ENCODE peak calls at places on chromosomes 1 and 21, in ten cellular contexts. T, M, E, D, L, N, H, P, X and U are unnamed samples.

GRCh38 chr1:31785020-31785946 is 21.1 kb upstream of the ADGRB2 start:
- DNase-seq in T (peak), M (no peak), E (peak), D (no peak), L (no peak), N (no peak), H (no peak), P (peak), X (no peak), U (no peak)

GRCh38 chr1:25698252-25698651 is 81.7 kb downstream of the MAN1C1 start:
- DNase-seq in T (no peak), M (peak), E (no peak), D (no peak), L (no peak), N (no peak), H (no peak), P (no peak), X (no peak), U (no peak)

GRCh38 chr1:181296180-181296579 is 187.1 kb upstream of the CACNA1E start:
- DNase-seq in T (no peak), M (no peak), E (no peak), D (no peak), L (no peak), N (no peak), H (no peak), P (no peak), X (no peak), U (no peak)

GRCh38 chr21:43810505-43811261 is 21.3 kb downstream of the RRP1 start:
- DNase-seq in T (peak), M (peak), E (peak), D (peak), L (peak), N (peak), H (peak), P (peak), X (peak), U (no peak)

GRCh38 chr1:203291201-203292096 is 13.9 kb upstream of the BTG2 start:
- DNase-seq in T (no peak), M (no peak), E (no peak), D (no peak), L (no peak), N (no peak), H (no peak), P (no peak), X (no peak), U (no peak)

GRCh38 chr1:110176299-110176956 is 26.1 kb downstream of the SLC6A17 start:
- DNase-seq in T (peak), M (no peak), E (no peak), D (no peak), L (no peak), N (no peak), H (peak), P (no peak), X (peak), U (no peak)

GRCh38 chr1:24353292-24353891 is 34.2 kb downstream of the GRHL3 start:
- DNase-seq in T (no peak), M (no peak), E (no peak), D (no peak), L (no peak), N (no peak), H (no peak), P (no peak), X (no peak), U (no peak)

GRCh38 chr21:14900611-14901010 is 164.2 kb downstream of the NRIP1 start:
- DNase-seq in T (no peak), M (peak), E (no peak), D (no peak), L (no peak), N (peak), H (peak), P (no peak), X (no peak), U (no peak)

GRCh38 chr1:38923607-38924006 is 18.0 kb downstream of the RHBDL2 start:
- DNase-seq in T (no peak), M (no peak), E (no peak), D (no peak), L (no peak), N (peak), H (peak), P (no peak), X (no peak), U (no peak)

GRCh38 chr1:121546830-121547680 is 362.3 kb downstream of the SRGAP2C start:
- DNase-seq in T (no peak), M (no peak), E (no peak), D (no peak), L (no peak), N (peak), H (peak), P (no peak), X (no peak), U (no peak)

GRCh38 chr1:116018007-116018406 is 41.7 kb downstream of the SLC22A15 start:
- DNase-seq in T (no peak), M (no peak), E (no peak), D (no peak), L (no peak), N (no peak), H (no peak), P (no peak), X (no peak), U (no peak)

GRCh38 chr1:17466359-17466758 is 26.9 kb upstream of the RCC2 start:
- DNase-seq in T (no peak), M (no peak), E (no peak), D (no peak), L (no peak), N (no peak), H (no peak), P (no peak), X (no peak), U (no peak)

GRCh38 chr1:228778946-228779345 is 43.7 kb downstream of the RHOU start:
- DNase-seq in T (no peak), M (no peak), E (no peak), D (no peak), L (no peak), N (no peak), H (no peak), P (no peak), X (no peak), U (no peak)

GRCh38 chr1:181251001-181251712 is 162.7 kb downstream of the IER5 start:
- DNase-seq in T (no peak), M (peak), E (no peak), D (no peak), L (no peak), N (peak), H (peak), P (no peak), X (no peak), U (peak)

GRCh38 chr1:162855461-162856150 is 5.4 kb downstream of the CCDC190 start:
- DNase-seq in T (no peak), M (peak), E (no peak), D (no peak), L (no peak), N (peak), H (peak), P (no peak), X (no peak), U (no peak)

GRCh38 chr21:29436650-29437049 is 137.9 kb downstream of the BACH1 start:
- DNase-seq in T (no peak), M (no peak), E (no peak), D (no peak), L (no peak), N (no peak), H (no peak), P (no peak), X (no peak), U (no peak)

GRCh38 chr1:41503507-41504125 is 19.1 kb upstream of the EDN2 start:
- DNase-seq in T (no peak), M (no peak), E (no peak), D (no peak), L (no peak), N (no peak), H (no peak), P (no peak), X (no peak), U (no peak)

GRCh38 chr1:71303617-71304041 is 222.8 kb upstream of the ZRANB2 start:
- DNase-seq in T (no peak), M (no peak), E (no peak), D (no peak), L (no peak), N (peak), H (peak), P (no peak), X (no peak), U (no peak)

GRCh38 chr1:94072840-94073516 is 48.0 kb downstream of the ABCA4 start:
- DNase-seq in T (no peak), M (no peak), E (no peak), D (no peak), L (no peak), N (no peak), H (no peak), P (no peak), X (no peak), U (no peak)

GRCh38 chr1:167717351-167717750 is 4.4 kb upstream of the MPZL1 start:
- DNase-seq in T (no peak), M (no peak), E (no peak), D (no peak), L (no peak), N (no peak), H (no peak), P (no peak), X (no peak), U (no peak)

GRCh38 chr1:63601463-63601862 is 8.3 kb downstream of the PGM1 start:
- DNase-seq in T (no peak), M (no peak), E (no peak), D (no peak), L (no peak), N (no peak), H (no peak), P (no peak), X (no peak), U (no peak)

GRCh38 chr1:227094249-227094966 is 154.3 kb downstream of the COQ8A start:
- DNase-seq in T (no peak), M (no peak), E (no peak), D (no peak), L (no peak), N (peak), H (no peak), P (no peak), X (no peak), U (no peak)

GRCh38 chr1:56631901-56632300 is 13.2 kb upstream of the PRKAA2 start:
- DNase-seq in T (no peak), M (no peak), E (no peak), D (no peak), L (no peak), N (peak), H (no peak), P (no peak), X (no peak), U (no peak)

GRCh38 chr1:172818841-172819527 is 160.1 kb downstream of the FASLG start:
- DNase-seq in T (no peak), M (no peak), E (no peak), D (no peak), L (no peak), N (no peak), H (no peak), P (no peak), X (no peak), U (no peak)

GRCh38 chr1:169113613-169114119 is 7.2 kb downstream of the ATP1B1 start:
- DNase-seq in T (no peak), M (peak), E (no peak), D (no peak), L (peak), N (peak), H (peak), P (no peak), X (no peak), U (peak)
- H3K4me3 ChIP-seq in T (no peak), M (no peak), E (no peak), D (no peak), L (peak), N (peak), H (no peak), P (peak), X (peak), U (no peak)

GRCh38 chr1:211975152-211975941 is 60.0 kb downstream of the INTS7 start:
- DNase-seq in T (no peak), M (no peak), E (no peak), D (no peak), L (no peak), N (no peak), H (no peak), P (no peak), X (no peak), U (no peak)
- H3K4me3 ChIP-seq in T (no peak), M (no peak), E (no peak), D (no peak), L (no peak), N (no peak), H (no peak), P (no peak), X (no peak), U (no peak)

GRCh38 chr1:230770317-230770716 is 23.1 kb downstream of the CAPN9 start:
- DNase-seq in T (no peak), M (no peak), E (no peak), D (no peak), L (no peak), N (no peak), H (no peak), P (no peak), X (no peak), U (no peak)
- H3K4me3 ChIP-seq in T (no peak), M (no peak), E (no peak), D (no peak), L (no peak), N (no peak), H (no peak), P (no peak), X (no peak), U (no peak)

GRCh38 chr1:243547906-243548305 is 292.1 kb downstream of the SDCCAG8 start:
- DNase-seq in T (no peak), M (no peak), E (no peak), D (no peak), L (no peak), N (no peak), H (no peak), P (no peak), X (no peak), U (no peak)
- H3K4me3 ChIP-seq in T (no peak), M (no peak), E (no peak), D (no peak), L (no peak), N (no peak), H (no peak), P (no peak), X (no peak), U (no peak)

DNA sequence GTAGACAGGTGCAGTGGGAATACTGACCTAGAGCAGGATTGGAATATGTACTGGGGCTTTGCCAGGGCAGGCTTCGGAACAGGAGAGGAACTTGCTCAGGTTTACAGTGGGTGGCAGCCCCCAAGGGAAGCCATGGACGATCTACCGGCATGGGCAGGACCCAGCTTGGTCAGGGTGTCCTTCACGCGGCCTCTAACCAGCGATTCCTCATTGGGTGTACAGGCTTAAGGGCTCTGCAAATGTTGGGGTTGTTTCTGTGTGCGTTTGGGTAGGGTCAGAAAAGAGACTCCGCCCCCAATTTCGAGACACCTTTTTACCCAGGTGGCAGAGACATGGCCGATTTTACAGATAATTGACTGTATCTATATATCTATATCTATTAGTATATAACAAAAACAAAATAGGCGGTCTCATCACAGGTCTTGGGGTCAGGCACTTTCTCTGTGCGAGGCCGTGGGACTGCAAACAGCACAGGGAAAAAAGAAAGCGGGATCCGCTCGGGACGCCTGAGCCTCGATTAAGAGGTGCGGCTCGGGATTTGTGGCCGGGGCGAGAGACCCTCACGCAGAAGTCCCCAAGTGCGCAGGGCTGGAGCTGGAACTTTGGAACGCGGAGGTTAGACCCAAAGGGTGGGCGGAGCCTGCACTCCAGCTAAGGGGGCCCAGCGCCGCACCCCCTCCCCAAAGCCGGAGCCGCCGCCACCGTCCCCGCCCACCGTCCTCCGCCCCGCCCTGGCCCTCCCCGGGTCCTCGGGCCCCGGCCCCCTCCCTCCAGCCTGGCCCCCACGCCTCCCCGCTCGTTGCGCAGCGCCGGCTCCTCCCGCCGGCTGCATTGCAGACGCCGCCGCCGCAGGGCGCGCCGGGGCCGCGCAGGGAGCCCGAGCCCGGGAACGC is 67.5 kb upstream of the VAMP3 start:
- DNase-seq in T (peak), M (no peak), E (peak), D (no peak), L (no peak), N (no peak), H (no peak), P (no peak), X (peak), U (no peak)
- H3K4me3 ChIP-seq in T (peak), M (peak), E (peak), D (peak), L (peak), N (no peak), H (no peak), P (peak), X (peak), U (no peak)

GRCh38 chr1:67935560-67935959 is 102.3 kb upstream of the GNG12 start:
- DNase-seq in T (no peak), M (no peak), E (no peak), D (no peak), L (no peak), N (no peak), H (no peak), P (no peak), X (no peak), U (no peak)
- H3K4me3 ChIP-seq in T (no peak), M (no peak), E (no peak), D (no peak), L (no peak), N (no peak), H (no peak), P (no peak), X (no peak), U (no peak)

GRCh38 chr1:169586395-169587255 is at the start of gene F5:
- DNase-seq in T (peak), M (peak), E (peak), D (peak), L (peak), N (peak), H (peak), P (peak), X (peak), U (peak)

GRCh38 chr1:169586067-169586394 is 250 bp downstream of the F5 start:
- DNase-seq in T (no peak), M (no peak), E (no peak), D (no peak), L (no peak), N (no peak), H (no peak), P (no peak), X (no peak), U (no peak)

GRCh38 chr1:169584483-169585144 is 1.7 kb downstream of the F5 start:
- DNase-seq in T (no peak), M (no peak), E (no peak), D (no peak), L (no peak), N (peak), H (peak), P (no peak), X (no peak), U (no peak)

GRCh38 chr1:169588112-169588511 is 1.8 kb upstream of the F5 start:
- DNase-seq in T (no peak), M (no peak), E (no peak), D (no peak), L (no peak), N (no peak), H (no peak), P (no peak), X (no peak), U (no peak)

DNA sequence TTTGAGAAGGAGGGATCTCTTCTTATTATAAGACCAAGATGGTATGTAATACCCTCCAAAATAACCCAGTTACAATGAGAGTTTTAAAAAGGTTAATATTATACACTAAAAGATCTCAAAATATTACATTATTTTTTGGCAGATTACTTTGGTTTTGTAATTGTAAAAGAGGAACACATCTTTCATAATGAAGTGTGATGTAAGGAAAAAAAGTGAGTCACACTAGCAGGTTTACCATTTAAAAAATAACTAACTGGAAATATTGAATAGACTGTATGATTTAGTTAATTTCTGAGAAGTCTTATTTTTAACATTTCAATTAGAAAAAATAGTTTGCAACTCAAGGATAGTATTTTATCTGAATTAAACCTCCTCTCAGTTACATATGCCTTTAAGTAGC is 1.1 kb downstream of the F5 start:
- DNase-seq in T (no peak), M (no peak), E (no peak), D (no peak), L (no peak), N (no peak), H (no peak), P (no peak), X (no peak), U (no peak)
- H3K4me3 ChIP-seq in T (no peak), M (no peak), E (no peak), D (no peak), L (no peak), N (no peak), H (no peak), P (no peak), X (no peak), U (no peak)

GRCh38 chr1:3707298-3707938 is 44.8 kb upstream of the CCDC27 start:
- DNase-seq in T (no peak), M (no peak), E (no peak), D (no peak), L (no peak), N (peak), H (peak), P (no peak), X (peak), U (no peak)
- H3K4me3 ChIP-seq in T (no peak), M (no peak), E (no peak), D (no peak), L (peak), N (no peak), H (peak), P (no peak), X (no peak), U (no peak)

GRCh38 chr1:240559781-240560180 is 52.2 kb downstream of the GREM2 start:
- DNase-seq in T (no peak), M (peak), E (no peak), D (no peak), L (no peak), N (no peak), H (no peak), P (no peak), X (no peak), U (no peak)

GRCh38 chr1:240562111-240562590 is 49.8 kb downstream of the GREM2 start:
- DNase-seq in T (no peak), M (no peak), E (no peak), D (no peak), L (no peak), N (no peak), H (no peak), P (no peak), X (no peak), U (no peak)

GRCh38 chr1:240567066-240567465 is 44.9 kb downstream of the GREM2 start:
- DNase-seq in T (no peak), M (no peak), E (no peak), D (no peak), L (no peak), N (no peak), H (no peak), P (no peak), X (no peak), U (no peak)

DNA sequence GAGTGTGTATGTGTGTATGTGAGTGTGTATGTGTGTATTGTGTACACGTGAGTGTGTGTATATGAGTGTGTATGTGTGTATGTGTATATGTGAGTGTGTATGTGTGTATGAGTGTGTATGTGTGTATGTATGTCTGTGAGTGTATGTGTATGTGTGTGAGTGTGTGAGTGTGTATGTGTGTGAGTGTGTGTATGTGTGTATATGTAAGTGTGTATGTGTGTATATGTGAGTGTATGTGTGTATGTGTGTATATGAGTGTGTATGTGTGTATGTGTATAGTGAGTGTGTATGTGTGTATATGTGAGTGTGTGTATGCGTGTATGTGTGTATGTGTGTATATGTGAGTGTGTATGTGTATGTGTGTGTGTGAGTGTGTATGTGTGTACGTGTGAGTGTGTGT is 49.2 kb downstream of the GREM2 start:
- DNase-seq in T (no peak), M (no peak), E (no peak), D (no peak), L (no peak), N (no peak), H (no peak), P (no peak), X (no peak), U (no peak)
- H3K4me3 ChIP-seq in T (no peak), M (no peak), E (no peak), D (no peak), L (no peak), N (no peak), H (no peak), P (no peak), X (no peak), U (no peak)

GRCh38 chr1:160778976-160779375 is 17.0 kb upstream of the LY9 start:
- DNase-seq in T (no peak), M (no peak), E (no peak), D (no peak), L (no peak), N (no peak), H (no peak), P (no peak), X (no peak), U (no peak)

GRCh38 chr1:160781129-160781808 is 14.7 kb upstream of the LY9 start:
- DNase-seq in T (no peak), M (no peak), E (no peak), D (no peak), L (no peak), N (peak), H (peak), P (no peak), X (no peak), U (no peak)

GRCh38 chr1:160779662-160780397 is 16.1 kb upstream of the LY9 start:
- DNase-seq in T (peak), M (no peak), E (no peak), D (no peak), L (peak), N (peak), H (no peak), P (no peak), X (no peak), U (no peak)

GRCh38 chr1:160781914-160782689 is 13.9 kb upstream of the LY9 start:
- DNase-seq in T (no peak), M (no peak), E (no peak), D (no peak), L (no peak), N (no peak), H (no peak), P (no peak), X (no peak), U (no peak)

GRCh38 chr1:160780398-160780755 is 15.6 kb upstream of the LY9 start:
- DNase-seq in T (no peak), M (no peak), E (no peak), D (no peak), L (no peak), N (no peak), H (peak), P (no peak), X (no peak), U (no peak)
- H3K4me3 ChIP-seq in T (no peak), M (no peak), E (no peak), D (no peak), L (no peak), N (no peak), H (no peak), P (no peak), X (no peak), U (no peak)